ENCODE peak calls at places on chromosome 6, in nine cellular contexts. U is fibroblast of pulmonary artery, T is neural progenitor cell, G is dorsolateral prefrontal cortex, W is neural crest cell, D is astrocyte of the spinal cord, J is Caco-2, F is stomach, O is fibroblast of lung. C is an unnamed sample.

GRCh38 chr6:2986722-2987196 is 12.9 kb upstream of the NQO2 start:
- DNase-seq in G (no peak), U (peak; percentile 85), F (no peak), T (no peak), O (peak; percentile 93), D (peak; percentile 77), J (no peak), W (no peak), C (no peak)

GRCh38 chr6:96089173-96089572 is 73.4 kb downstream of the FUT9 start:
- DNase-seq in G (no peak), D (no peak), J (peak; percentile 41), W (peak; percentile 3), U (no peak), F (peak; percentile 36), O (peak; percentile 8), T (peak; percentile 51), C (no peak)

GRCh38 chr6:160742090-160742489 is 40.0 kb downstream of the PLG start:
- DNase-seq in W (no peak), G (no peak), O (no peak), F (no peak), J (no peak), U (no peak), T (no peak), D (no peak), C (no peak)

GRCh38 chr6:18990313-18990978 is 603.3 kb downstream of the RNF144B start:
- DNase-seq in T (peak; percentile 93), W (peak; percentile 84), D (peak; percentile 46), U (peak; percentile 47), J (peak; percentile 48), F (peak; percentile 79), G (peak; percentile 49), O (peak; percentile 50), C (peak; percentile 24)

GRCh38 chr6:5091646-5092045 is 6.5 kb downstream of the PPP1R3G start:
- DNase-seq in T (no peak), O (no peak), W (no peak), G (no peak), F (no peak), D (no peak), U (no peak), J (no peak), C (no peak)

GRCh38 chr6:52191824-52192223 is 5.6 kb downstream of the IL17A start:
- DNase-seq in U (no peak), W (no peak), T (no peak), J (no peak), O (no peak), G (no peak), F (no peak), D (no peak), C (no peak)

GRCh38 chr6:122494665-122495272 is 23.2 kb upstream of the SERINC1 start:
- DNase-seq in G (no peak), U (no peak), W (no peak), F (peak; percentile 51), D (no peak), J (no peak), T (no peak), O (no peak), C (no peak)

GRCh38 chr6:83192871-83193746 is at the start of the genes PGM3 and RWDD2A:
- DNase-seq in G (peak; percentile 92), W (peak; percentile 73), T (peak; percentile 95), O (peak; percentile 87), U (peak; percentile 86), J (peak; percentile 89), F (peak; percentile 93), D (peak; percentile 88), C (peak; percentile 99)

GRCh38 chr6:137191670-137192069 is 18.2 kb upstream of the IL22RA2 start:
- DNase-seq in U (no peak), G (no peak), D (no peak), T (no peak), O (no peak), W (no peak), J (no peak), F (no peak), C (no peak)

GRCh38 chr6:137191238-137191637 is 17.8 kb upstream of the IL22RA2 start:
- DNase-seq in F (no peak), W (no peak), D (no peak), U (no peak), O (no peak), T (no peak), G (no peak), J (no peak), C (no peak)

GRCh38 chr6:137193256-137194070 is 20.0 kb upstream of the IL22RA2 start:
- DNase-seq in T (no peak), U (no peak), G (no peak), D (no peak), J (no peak), W (no peak), O (no peak), F (no peak), C (no peak)

GRCh38 chr6:137190710-137191109 is 17.3 kb upstream of the IL22RA2 start:
- DNase-seq in W (no peak), F (peak; percentile 37), G (no peak), T (no peak), U (no peak), O (no peak), D (no peak), J (no peak), C (no peak)

DNA sequence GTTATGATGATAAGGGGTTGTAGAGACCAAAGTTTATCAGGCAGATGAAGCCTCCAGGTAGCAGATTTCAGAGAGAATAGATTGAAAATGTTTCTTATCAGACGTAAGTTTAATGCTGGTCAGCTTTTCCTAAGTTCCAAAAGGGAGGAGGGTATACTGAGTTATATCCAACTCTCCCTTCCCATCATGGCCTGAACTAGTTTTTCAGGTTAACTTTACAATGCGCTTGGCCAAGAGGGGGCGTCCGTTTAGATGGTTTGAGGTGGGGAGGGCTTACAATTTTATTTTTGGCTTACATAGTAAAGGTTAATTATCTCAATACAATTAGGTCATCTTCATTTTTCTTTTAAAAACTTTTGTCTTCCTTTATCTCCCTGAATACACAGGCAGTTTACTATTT is 19.4 kb upstream of the IL22RA2 start:
- DNase-seq in U (no peak), O (no peak), T (no peak), G (no peak), D (no peak), J (no peak), W (no peak), F (no peak), C (no peak)
- TF ChIP-seq CTCF in U (no peak), O (no peak), T (no peak), G (no peak), D (no peak), J (no peak), W (no peak), F (no peak), C (no peak)

DNA sequence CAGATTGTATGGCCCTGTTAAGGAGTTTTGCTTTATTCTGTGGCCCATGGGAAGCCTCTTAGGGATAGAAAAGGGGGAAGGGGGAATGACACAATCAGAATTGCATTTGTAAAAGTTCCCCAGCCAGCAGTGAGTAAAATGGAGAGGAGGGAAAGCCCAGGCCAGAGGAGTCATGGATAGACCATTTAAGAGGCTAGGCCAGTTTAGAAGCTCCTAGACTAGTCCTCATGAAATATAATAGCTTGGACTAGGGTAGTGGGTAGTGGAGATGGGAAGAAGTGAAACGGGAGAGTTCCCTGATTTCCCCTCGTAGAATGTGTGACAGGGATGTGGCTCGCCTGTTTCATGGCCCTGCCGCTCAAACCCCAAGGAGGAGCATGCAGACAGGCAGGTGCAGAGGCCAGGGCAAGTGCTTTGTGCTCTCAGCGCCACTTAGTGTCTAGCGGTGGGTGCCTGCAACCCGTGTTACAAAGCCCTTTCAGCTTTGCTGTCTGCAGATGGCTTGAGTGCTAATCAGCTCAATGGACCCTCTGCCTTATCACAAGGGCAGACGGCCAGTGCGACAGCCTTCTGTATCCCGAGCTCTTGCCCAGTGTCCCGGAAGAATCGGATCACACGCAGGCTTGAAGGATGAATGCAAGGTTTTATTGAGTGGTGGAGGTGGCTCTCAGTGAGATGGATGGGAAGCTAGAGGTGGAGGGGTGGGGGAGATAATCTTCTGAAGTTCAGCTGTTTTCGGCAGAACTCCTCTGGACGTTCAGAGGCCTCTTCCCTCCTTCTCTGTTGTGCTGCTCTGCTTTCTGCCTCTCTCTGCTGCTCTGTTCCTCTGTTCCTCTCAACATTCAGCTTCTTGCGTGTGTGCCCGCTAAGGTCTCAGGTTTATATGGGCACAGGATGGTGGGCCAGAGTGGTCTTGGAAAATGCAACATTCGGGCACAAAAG is 141.1 kb downstream of the CEP57L1 start:
- DNase-seq in W (no peak), G (peak; percentile 30), J (peak; percentile 43), O (no peak), T (peak; percentile 91), F (no peak), U (no peak), D (no peak), C (peak; percentile 30)
- TF ChIP-seq CTCF in W (peak; percentile 35), G (no peak), J (peak; percentile 24), O (no peak), T (peak; percentile 49), F (no peak), U (no peak), D (no peak), C (no peak)

GRCh38 chr6:37638414-37639079 is 59.1 kb downstream of the MDGA1 start:
- DNase-seq in J (no peak), O (no peak), G (no peak), T (no peak), D (no peak), F (no peak), W (no peak), U (peak; percentile 41), C (no peak)

GRCh38 chr6:37635319-37635718 is 62.4 kb downstream of the MDGA1 start:
- DNase-seq in U (no peak), D (no peak), O (no peak), G (no peak), T (no peak), W (no peak), F (no peak), J (no peak), C (no peak)

GRCh38 chr6:37636112-37636511 is 61.6 kb downstream of the MDGA1 start:
- DNase-seq in G (no peak), W (no peak), O (no peak), U (no peak), J (peak; percentile 7), T (no peak), F (no peak), D (no peak), C (no peak)

GRCh38 chr6:37636801-37637561 is 60.7 kb downstream of the MDGA1 start:
- DNase-seq in F (no peak), U (no peak), T (no peak), J (no peak), O (no peak), G (no peak), D (no peak), W (no peak), C (no peak)

GRCh38 chr6:37637562-37638413 is 59.9 kb downstream of the MDGA1 start:
- DNase-seq in T (no peak), O (no peak), J (no peak), G (no peak), D (no peak), W (no peak), F (no peak), U (no peak), C (no peak)
- TF ChIP-seq CTCF in T (no peak), O (no peak), J (no peak), G (no peak), D (no peak), W (no peak), F (no peak), U (no peak), C (no peak)

GRCh38 chr6:33633462-33634158 is 12.5 kb downstream of the ITPR3 start:
- DNase-seq in F (peak; percentile 84), G (peak; percentile 59), W (no peak), O (peak; percentile 53), J (peak; percentile 90), D (peak; percentile 54), U (peak; percentile 62), T (peak; percentile 83), C (peak; percentile 96)

GRCh38 chr6:33631971-33632585 is 11.0 kb downstream of the ITPR3 start:
- DNase-seq in D (no peak), G (no peak), W (no peak), U (no peak), O (no peak), T (no peak), F (peak; percentile 38), J (no peak), C (no peak)

GRCh38 chr6:33633084-33633461 is 12.0 kb downstream of the ITPR3 start:
- DNase-seq in U (no peak), J (no peak), O (no peak), G (no peak), F (no peak), T (no peak), D (no peak), W (no peak), C (no peak)

GRCh38 chr6:33634203-33634727 is 13.1 kb downstream of the ITPR3 start:
- DNase-seq in D (no peak), T (peak; percentile 63), F (peak; percentile 73), G (no peak), J (no peak), W (no peak), U (no peak), O (no peak), C (no peak)

GRCh38 chr6:33632603-33633039 is 11.5 kb downstream of the ITPR3 start:
- DNase-seq in T (peak; percentile 87), D (no peak), J (peak; percentile 80), O (peak; percentile 29), G (no peak), W (peak; percentile 67), U (peak; percentile 48), F (peak; percentile 45), C (peak; percentile 81)
- TF ChIP-seq CTCF in T (peak; percentile 84), D (peak; percentile 84), J (peak; percentile 96), O (peak; percentile 79), G (peak; percentile 21), W (peak; percentile 68), U (peak; percentile 84), F (peak; percentile 27), C (peak; percentile 89)

C was measured in GM20000.